ENCODE peak calls at places on chromosomes 2 and 18, in ten cellular contexts. Q is astrocyte, X is esophagus squamous epithelium, A is chondrocyte, N is H9, V is cardiac muscle cell, T is fibroblast of pulmonary artery, E is choroid plexus epithelial cell, W is GM12865, U is astrocyte of the spinal cord. M is an unnamed sample.

GRCh38 chr2:196200557-196200956 is 29.2 kb upstream of the STK17B start:
- DNase-seq in V (no peak), E (no peak), T (no peak), X (no peak), W (peak), N (no peak), A (no peak), U (no peak), Q (no peak), M (peak)

GRCh38 chr2:132417430-132418035 is 928 bp downstream of the GPR39 start:
- DNase-seq in E (no peak), N (no peak), A (no peak), U (no peak), T (no peak), W (no peak), Q (no peak), X (no peak), V (no peak), M (no peak)

GRCh38 chr18:41449612-41450011 is 505.4 kb upstream of the PIK3C3 start:
- DNase-seq in A (no peak), E (no peak), V (peak), W (no peak), Q (no peak), T (peak), U (no peak), X (no peak), N (no peak), M (no peak)

GRCh38 chr2:156903335-156903734 is 354.2 kb upstream of the GALNT5 start:
- DNase-seq in U (no peak), W (no peak), Q (peak), X (no peak), A (no peak), N (no peak), T (no peak), V (no peak), E (no peak), M (no peak)

GRCh38 chr2:52955079-52955478 is 812.5 kb upstream of the CHAC2 start:
- DNase-seq in A (no peak), N (no peak), V (no peak), W (no peak), E (no peak), X (no peak), T (no peak), Q (no peak), U (no peak), M (no peak)

GRCh38 chr2:129975016-129975774 is 4.3 kb upstream of the RAB6C start:
- DNase-seq in T (no peak), X (no peak), E (no peak), W (no peak), Q (no peak), N (no peak), A (no peak), V (no peak), U (no peak), M (no peak)

GRCh38 chr18:78855188-78855587 is 124.4 kb upstream of the SALL3 start:
- DNase-seq in W (no peak), U (no peak), E (no peak), N (no peak), A (no peak), X (no peak), V (no peak), Q (no peak), T (no peak), M (no peak)

GRCh38 chr2:232533944-232534710 is 5.4 kb upstream of the CHRNG start:
- DNase-seq in A (peak), W (no peak), N (no peak), T (peak), Q (no peak), E (peak), X (no peak), U (peak), V (peak), M (no peak)

GRCh38 chr2:176096243-176096985 is 3.2 kb upstream of the HOXD12 start:
- DNase-seq in U (peak), Q (no peak), E (no peak), V (no peak), X (no peak), W (no peak), A (no peak), T (no peak), N (no peak), M (no peak)

GRCh38 chr2:137009953-137010352 is 244.6 kb downstream of the THSD7B start:
- DNase-seq in T (no peak), U (no peak), A (no peak), X (no peak), V (no peak), N (no peak), W (no peak), E (no peak), Q (no peak), M (no peak)

GRCh38 chr2:112004246-112004645 is 50.8 kb upstream of the TMEM87B start:
- DNase-seq in T (peak), Q (no peak), W (peak), X (peak), N (no peak), U (no peak), A (no peak), V (peak), E (peak), M (peak)

GRCh38 chr2:68357608-68358337 is 7.3 kb upstream of the PLEK start:
- DNase-seq in X (no peak), N (peak), T (peak), V (peak), Q (peak), W (peak), A (no peak), U (peak), E (peak), M (peak)

GRCh38 chr18:48023334-48024008 is 93.0 kb upstream of the SMAD2 start:
- DNase-seq in Q (peak), E (peak), T (peak), U (peak), W (peak), X (no peak), A (no peak), N (peak), V (peak), M (no peak)

GRCh38 chr2:28155071-28155470 is 237.6 kb upstream of the FOSL2 start:
- DNase-seq in E (no peak), A (no peak), N (no peak), Q (no peak), T (no peak), U (no peak), V (no peak), X (no peak), W (no peak), M (no peak)

GRCh38 chr18:46167971-46168370 is 63.8 kb downstream of the HAUS1 start:
- DNase-seq in E (no peak), W (peak), V (no peak), Q (no peak), A (no peak), X (peak), N (no peak), T (no peak), U (no peak), M (peak)

GRCh38 chr18:21458322-21458721 is 142.2 kb downstream of the ESCO1 start:
- DNase-seq in U (no peak), N (no peak), A (no peak), Q (no peak), T (no peak), V (no peak), E (no peak), W (no peak), X (no peak), M (no peak)

GRCh38 chr2:138121769-138122661 is 157.7 kb downstream of the HNMT start:
- DNase-seq in X (no peak), Q (no peak), U (no peak), W (no peak), A (no peak), V (no peak), T (no peak), E (no peak), N (no peak), M (peak)

GRCh38 chr18:69636529-69637301 is 236.0 kb downstream of the DOK6 start:
- DNase-seq in N (peak), V (no peak), W (peak), E (peak), X (no peak), Q (no peak), U (no peak), T (no peak), A (no peak), M (peak)
- TF ChIP-seq CTCF in N (peak), V (peak), W (peak), E (peak), X (no peak), Q (no peak), U (no peak), T (peak), A (peak), M (peak)

GRCh38 chr2:124805060-124805459 is 780.0 kb downstream of the CNTNAP5 start:
- DNase-seq in A (no peak), E (no peak), Q (no peak), N (no peak), W (peak), U (no peak), V (no peak), X (no peak), T (no peak), M (peak)
- TF ChIP-seq CTCF in A (no peak), E (no peak), Q (no peak), N (no peak), W (no peak), U (no peak), V (no peak), X (no peak), T (no peak), M (no peak)

GRCh38 chr2:220215785-220216184 is 588.4 kb downstream of the SLC4A3 start:
- DNase-seq in U (no peak), N (no peak), Q (no peak), A (no peak), X (no peak), T (no peak), W (no peak), V (no peak), E (no peak), M (no peak)
- TF ChIP-seq CTCF in U (no peak), N (no peak), Q (no peak), A (no peak), X (no peak), T (no peak), W (no peak), V (no peak), E (no peak), M (no peak)

GRCh38 chr18:76274470-76275289 is 220.4 kb downstream of the ZNF516 start:
- DNase-seq in U (no peak), E (no peak), X (no peak), N (peak), Q (no peak), T (no peak), A (no peak), W (peak), V (no peak), M (no peak)
- TF ChIP-seq CTCF in U (peak), E (no peak), X (no peak), N (peak), Q (no peak), T (no peak), A (peak), W (peak), V (no peak), M (peak)

GRCh38 chr18:51559902-51560287 is 362.4 kb upstream of the MEX3C start:
- DNase-seq in U (no peak), W (no peak), E (no peak), V (peak), Q (no peak), A (no peak), X (no peak), N (no peak), T (peak), M (no peak)
- TF ChIP-seq CTCF in U (no peak), W (no peak), E (no peak), V (peak), Q (no peak), A (no peak), X (no peak), N (no peak), T (peak), M (no peak)

DNA sequence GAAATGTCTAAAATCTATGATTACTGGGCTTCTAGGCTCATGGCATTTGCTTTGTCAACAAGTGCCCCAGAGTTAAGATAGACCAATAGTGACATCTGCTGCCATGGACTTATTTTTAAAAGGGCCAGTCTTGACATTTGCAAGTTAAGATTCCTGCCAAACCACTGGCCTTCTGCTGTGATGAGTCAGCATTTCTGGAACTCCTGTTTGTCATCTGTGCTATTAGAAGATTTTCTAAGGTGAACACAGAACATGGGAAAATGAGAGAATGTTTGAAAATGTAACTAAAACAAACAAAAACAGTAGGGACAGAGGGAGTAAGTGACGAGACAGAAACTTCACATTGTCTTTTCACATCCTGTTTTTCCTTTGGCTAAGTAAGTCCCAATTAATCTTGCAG is 93.7 kb upstream of the WDR75 start:
- DNase-seq in U (peak), Q (peak), V (peak), T (peak), A (no peak), X (no peak), W (peak), E (peak), N (no peak), M (peak)
- TF ChIP-seq CTCF in U (peak), Q (peak), V (peak), T (peak), A (peak), X (no peak), W (no peak), E (peak), N (peak), M (peak)

DNA sequence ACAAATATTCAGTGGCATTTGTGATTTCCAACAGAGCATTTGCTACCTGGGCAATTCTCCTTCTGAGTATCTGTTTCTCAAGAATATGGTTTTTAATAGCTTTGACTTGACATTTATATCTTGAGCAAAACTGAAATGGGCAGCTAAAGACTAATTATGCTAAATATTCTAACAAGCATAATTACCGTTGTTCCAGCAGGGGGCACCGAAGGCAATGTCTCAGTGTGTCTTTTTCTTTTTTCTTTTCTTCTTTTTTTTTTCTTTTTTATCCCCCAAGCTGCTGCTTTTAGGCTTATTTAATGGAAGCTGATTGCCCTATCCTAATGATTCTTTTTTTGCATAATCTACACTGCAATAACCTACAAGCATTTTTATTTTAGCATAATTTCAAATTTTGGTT is 138.9 kb upstream of the NABP1 start:
- DNase-seq in A (no peak), X (no peak), Q (peak), N (no peak), E (peak), V (peak), W (peak), U (peak), T (peak), M (peak)
- TF ChIP-seq CTCF in A (peak), X (no peak), Q (peak), N (peak), E (peak), V (peak), W (peak), U (peak), T (peak), M (peak)

DNA sequence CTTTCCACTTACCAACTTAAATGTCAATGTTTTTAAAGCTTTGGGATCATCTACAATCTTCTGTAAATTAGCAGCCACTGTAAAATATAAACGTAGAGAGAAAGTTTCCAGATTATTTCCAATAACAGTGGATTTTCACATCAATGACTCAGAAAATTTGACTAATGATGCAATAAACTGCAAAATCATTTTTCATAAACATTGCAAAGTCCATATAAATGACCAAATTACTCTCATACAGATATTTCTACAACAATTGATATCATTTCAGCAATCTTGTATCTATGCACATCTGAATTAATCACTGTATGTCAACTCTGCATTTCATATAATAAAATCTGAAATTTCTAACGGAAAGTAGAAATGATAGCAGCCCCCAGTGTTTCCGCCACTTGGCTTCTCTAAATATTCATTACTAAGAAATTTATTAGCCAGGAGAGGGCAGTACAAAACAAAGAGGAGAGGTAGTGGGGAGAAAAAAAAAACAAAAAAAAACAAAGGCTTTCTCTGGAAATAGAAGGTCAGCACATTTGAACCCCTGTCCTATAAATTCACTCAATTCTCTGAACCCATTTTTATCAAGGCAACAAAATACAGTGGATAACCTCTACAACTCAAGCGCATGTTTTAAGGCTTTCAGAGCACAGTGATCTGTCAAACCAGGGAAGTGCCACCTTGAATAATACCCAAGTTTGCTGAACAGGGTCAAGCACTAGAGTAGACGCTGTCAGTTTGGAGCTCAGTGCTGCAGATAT is 282.6 kb downstream of the STK39 start:
- DNase-seq in U (peak), V (peak), Q (no peak), W (no peak), T (peak), E (peak), A (no peak), N (no peak), X (no peak), M (no peak)
- TF ChIP-seq CTCF in U (peak), V (peak), Q (peak), W (no peak), T (peak), E (peak), A (peak), N (peak), X (no peak), M (no peak)

GRCh38 chr2:118061135-118061955 is 26.9 kb upstream of the INSIG2 start:
- DNase-seq in W (peak), E (peak), V (peak), T (peak), X (no peak), A (no peak), U (peak), N (no peak), Q (peak), M (peak)
- TF ChIP-seq CTCF in W (peak), E (peak), V (peak), T (peak), X (no peak), A (peak), U (peak), N (peak), Q (peak), M (peak)

M was measured in GM10248.